ENCODE peak calls at places on chromosomes 11 and 22, in seven cellular contexts. One of them, this sample, is unnamed.
A peak's percentile ranks its signal among the peaks of the same experiment; 100 is the strongest.

GRCh38 chr22:46684706-46685105 is 53.3 kb downstream of the CERK start:
- DNase-seq in fibroblast of the aortic adventitia: no peak
- DNase-seq in brain microvascular endothelial cell: no peak
- DNase-seq in activated T-helper 2 cell treated with anti-CD3 and anti-CD28 coated beads, Interferon-gamma antibody, Interleukin-2, Interleukin-4, amounts not matched to agents 10 μg/mL and 5 μg/mL and 100 μg/mL, durations not matched to agents 14 hours and 24 hours and 36 hours: no peak
- DNase-seq in activated naive CD4-positive, alpha-beta T cell: no peak
- DNase-seq in stromal cell of bone marrow: no peak
- DNase-seq in head of caudate nucleus: no peak
- DNase-seq in this sample: no peak

GRCh38 chr11:66371627-66372415 is at the start of gene SLC29A2:
- DNase-seq in fibroblast of the aortic adventitia: no peak
- DNase-seq in brain microvascular endothelial cell: no peak
- DNase-seq in activated T-helper 2 cell treated with anti-CD3 and anti-CD28 coated beads, Interferon-gamma antibody, Interleukin-2, Interleukin-4, amounts not matched to agents 10 μg/mL and 5 μg/mL and 100 μg/mL, durations not matched to agents 14 hours and 24 hours and 36 hours: peak; percentile 76
- DNase-seq in activated naive CD4-positive, alpha-beta T cell: peak; percentile 78
- DNase-seq in stromal cell of bone marrow: no peak
- DNase-seq in head of caudate nucleus: peak; percentile 69
- DNase-seq in this sample: peak; percentile 85

GRCh38 chr22:28064941-28065340 is 145.9 kb upstream of the PITPNB start:
- DNase-seq in fibroblast of the aortic adventitia: peak; percentile 16
- DNase-seq in brain microvascular endothelial cell: no peak
- DNase-seq in activated T-helper 2 cell treated with anti-CD3 and anti-CD28 coated beads, Interferon-gamma antibody, Interleukin-2, Interleukin-4, amounts not matched to agents 10 μg/mL and 5 μg/mL and 100 μg/mL, durations not matched to agents 14 hours and 24 hours and 36 hours: no peak
- DNase-seq in activated naive CD4-positive, alpha-beta T cell: no peak
- DNase-seq in stromal cell of bone marrow: no peak
- DNase-seq in head of caudate nucleus: no peak
- DNase-seq in this sample: no peak

GRCh38 chr22:22704156-22704946 is 59.9 kb downstream of the GGTLC2 start:
- DNase-seq in fibroblast of the aortic adventitia: no peak
- DNase-seq in brain microvascular endothelial cell: no peak
- DNase-seq in activated T-helper 2 cell treated with anti-CD3 and anti-CD28 coated beads, Interferon-gamma antibody, Interleukin-2, Interleukin-4, amounts not matched to agents 10 μg/mL and 5 μg/mL and 100 μg/mL, durations not matched to agents 14 hours and 24 hours and 36 hours: no peak
- DNase-seq in activated naive CD4-positive, alpha-beta T cell: no peak
- DNase-seq in stromal cell of bone marrow: no peak
- DNase-seq in head of caudate nucleus: no peak
- DNase-seq in this sample: no peak

GRCh38 chr11:130631119-130631518 is 182.7 kb downstream of the ADAMTS15 start:
- DNase-seq in fibroblast of the aortic adventitia: peak; percentile 85
- DNase-seq in brain microvascular endothelial cell: peak; percentile 93
- DNase-seq in activated T-helper 2 cell treated with anti-CD3 and anti-CD28 coated beads, Interferon-gamma antibody, Interleukin-2, Interleukin-4, amounts not matched to agents 10 μg/mL and 5 μg/mL and 100 μg/mL, durations not matched to agents 14 hours and 24 hours and 36 hours: no peak
- DNase-seq in activated naive CD4-positive, alpha-beta T cell: no peak
- DNase-seq in stromal cell of bone marrow: peak; percentile 86
- DNase-seq in head of caudate nucleus: no peak
- DNase-seq in this sample: no peak

GRCh38 chr11:1983601-1983961 is 14.1 kb downstream of the H19 start:
- DNase-seq in fibroblast of the aortic adventitia: no peak
- DNase-seq in brain microvascular endothelial cell: no peak
- DNase-seq in activated T-helper 2 cell treated with anti-CD3 and anti-CD28 coated beads, Interferon-gamma antibody, Interleukin-2, Interleukin-4, amounts not matched to agents 10 μg/mL and 5 μg/mL and 100 μg/mL, durations not matched to agents 14 hours and 24 hours and 36 hours: no peak
- DNase-seq in activated naive CD4-positive, alpha-beta T cell: no peak
- DNase-seq in stromal cell of bone marrow: no peak
- DNase-seq in head of caudate nucleus: no peak
- DNase-seq in this sample: no peak

GRCh38 chr22:37146507-37147180 is 3.1 kb downstream of the IL2RB start:
- DNase-seq in fibroblast of the aortic adventitia: no peak
- DNase-seq in brain microvascular endothelial cell: no peak
- DNase-seq in activated T-helper 2 cell treated with anti-CD3 and anti-CD28 coated beads, Interferon-gamma antibody, Interleukin-2, Interleukin-4, amounts not matched to agents 10 μg/mL and 5 μg/mL and 100 μg/mL, durations not matched to agents 14 hours and 24 hours and 36 hours: no peak
- DNase-seq in activated naive CD4-positive, alpha-beta T cell: no peak
- DNase-seq in stromal cell of bone marrow: no peak
- DNase-seq in head of caudate nucleus: no peak
- DNase-seq in this sample: no peak

GRCh38 chr11:133956650-133957633 is at the start of gene IGSF9B:
- DNase-seq in fibroblast of the aortic adventitia: peak; percentile 48
- DNase-seq in brain microvascular endothelial cell: peak; percentile 30
- DNase-seq in activated T-helper 2 cell treated with anti-CD3 and anti-CD28 coated beads, Interferon-gamma antibody, Interleukin-2, Interleukin-4, amounts not matched to agents 10 μg/mL and 5 μg/mL and 100 μg/mL, durations not matched to agents 14 hours and 24 hours and 36 hours: peak; percentile 90
- DNase-seq in activated naive CD4-positive, alpha-beta T cell: peak; percentile 93
- DNase-seq in stromal cell of bone marrow: peak; percentile 23
- DNase-seq in head of caudate nucleus: peak; percentile 90
- DNase-seq in this sample: peak; percentile 91

GRCh38 chr22:29073618-29074275 is 912 bp downstream of the KREMEN1 start:
- DNase-seq in fibroblast of the aortic adventitia: peak; percentile 16
- DNase-seq in brain microvascular endothelial cell: no peak
- DNase-seq in activated T-helper 2 cell treated with anti-CD3 and anti-CD28 coated beads, Interferon-gamma antibody, Interleukin-2, Interleukin-4, amounts not matched to agents 10 μg/mL and 5 μg/mL and 100 μg/mL, durations not matched to agents 14 hours and 24 hours and 36 hours: no peak
- DNase-seq in activated naive CD4-positive, alpha-beta T cell: peak; percentile 4
- DNase-seq in stromal cell of bone marrow: no peak
- DNase-seq in head of caudate nucleus: peak; percentile 51
- DNase-seq in this sample: peak; percentile 50

GRCh38 chr11:26994579-26995210 is 783 bp downstream of the FIBIN start:
- DNase-seq in fibroblast of the aortic adventitia: no peak
- DNase-seq in brain microvascular endothelial cell: no peak
- DNase-seq in activated T-helper 2 cell treated with anti-CD3 and anti-CD28 coated beads, Interferon-gamma antibody, Interleukin-2, Interleukin-4, amounts not matched to agents 10 μg/mL and 5 μg/mL and 100 μg/mL, durations not matched to agents 14 hours and 24 hours and 36 hours: no peak
- DNase-seq in activated naive CD4-positive, alpha-beta T cell: no peak
- DNase-seq in stromal cell of bone marrow: no peak
- DNase-seq in head of caudate nucleus: no peak
- DNase-seq in this sample: no peak

This sample was measured in DND-41.